ENCODE peak calls at places on chromosomes 11 and 22, in four cellular contexts. D, O, C and R are unnamed samples.
A peak's percentile ranks its signal among the peaks of the same experiment; 100 is the strongest.

GRCh38 chr22:18954333-18954732 is 18.2 kb upstream of the PRODH start:
- DNase-seq in D (peak; percentile 64), C (peak; percentile 27), O (peak; percentile 38), R (no peak)

GRCh38 chr11:2585566-2586090 is 114.2 kb downstream of the KCNQ1OT1 start:
- DNase-seq in C (no peak), D (no peak), O (no peak), R (no peak)

GRCh38 chr11:67006029-67006884 is 16.7 kb upstream of the SYT12 start:
- DNase-seq in C (peak; percentile 52), D (peak; percentile 74), O (no peak), R (no peak)

GRCh38 chr11:2095198-2095520 is 44.0 kb downstream of the IGF2 start:
- DNase-seq in C (no peak), O (no peak), D (no peak), R (no peak)

GRCh38 chr22:32281092-32281491 is 25.9 kb upstream of the SLC5A4 start:
- DNase-seq in C (peak; percentile 59), D (no peak), O (peak; percentile 18), R (peak; percentile 57)

GRCh38 chr11:112977620-112978212 is 16.5 kb downstream of the NCAM1 start:
- DNase-seq in D (peak; percentile 28), C (peak; percentile 76), O (no peak), R (peak; percentile 54)

GRCh38 chr11:120229451-120230424 is 10.2 kb upstream of the POU2F3 start:
- DNase-seq in D (no peak), O (no peak), C (peak; percentile 40), R (no peak)

GRCh38 chr11:101792814-101793213 is 122.0 kb upstream of the CEP126 start:
- DNase-seq in D (no peak), C (no peak), O (no peak), R (no peak)

GRCh38 chr11:14417975-14418374 is 59.0 kb upstream of the RRAS2 start:
- DNase-seq in D (no peak), C (peak; percentile 83), O (peak; percentile 42), R (no peak)